ENCODE peak calls at places on chromosomes 13 and 19, in five cellular contexts. B is H9, O is mesenchymal stem cell, J is neuronal stem cell, V is H1. D is an unnamed sample.

GRCh38 chr19:13100871-13101589 is 1.6 kb downstream of the LYL1 start:
- DNase-seq in B (no peak), O (no peak), J (no peak), V (no peak), D (no peak)

GRCh38 chr19:29579308-29579910 is 26.7 kb upstream of the POP4 start:
- DNase-seq in B (peak), O (no peak), J (no peak), V (peak), D (no peak)

GRCh38 chr13:20121154-20121515 is 39.7 kb downstream of the GJA3 start:
- DNase-seq in B (no peak), O (no peak), J (no peak), V (no peak), D (peak)

GRCh38 chr19:48587387-48587786 is 19.2 kb upstream of the SPACA4 start:
- DNase-seq in B (no peak), O (no peak), J (no peak), V (no peak), D (no peak)

GRCh38 chr19:12913011-12913561 is 6.0 kb downstream of the SYCE2 start:
- DNase-seq in B (peak), O (peak), J (no peak), V (peak), D (no peak)

GRCh38 chr19:1082165-1082927 is 12.8 kb downstream of the POLR2E start:
- DNase-seq in B (peak), O (no peak), J (peak), V (peak), D (peak)

GRCh38 chr19:11268783-11269267 is 6.5 kb upstream of the DOCK6 start:
- DNase-seq in B (no peak), O (peak), J (no peak), V (no peak), D (no peak)

GRCh38 chr13:72261732-72262131 is 394.7 kb upstream of the DACH1 start:
- DNase-seq in B (no peak), O (no peak), J (no peak), V (no peak), D (no peak)

GRCh38 chr13:54913668-54914067 is 1885.1 kb downstream of the OLFM4 start:
- DNase-seq in B (no peak), O (no peak), J (no peak), V (no peak), D (no peak)

GRCh38 chr13:107866666-107867623 is 348.4 kb downstream of the LIG4 start:
- DNase-seq in B (peak), O (peak), J (peak), V (peak), D (no peak)

GRCh38 chr19:53328967-53329366 is 4.6 kb upstream of the ZNF845 start:
- DNase-seq in B (peak), O (no peak), J (no peak), V (no peak), D (no peak)
- H2BK12ac ChIP-seq in B (no peak), O (no peak), J (no peak), V (no peak), D (no peak)

GRCh38 chr13:94607056-94607455 is 5.4 kb downstream of the GPR180 start:
- DNase-seq in B (no peak), O (no peak), J (no peak), V (no peak), D (no peak)

GRCh38 chr13:94610475-94610874 is 8.8 kb downstream of the GPR180 start:
- DNase-seq in B (no peak), O (no peak), J (no peak), V (no peak), D (no peak)

GRCh38 chr13:94609196-94609595 is 7.5 kb downstream of the GPR180 start:
- DNase-seq in B (no peak), O (no peak), J (no peak), V (no peak), D (no peak)

GRCh38 chr13:94608586-94608985 is 6.9 kb downstream of the GPR180 start:
- DNase-seq in B (no peak), O (no peak), J (no peak), V (no peak), D (no peak)

GRCh38 chr13:94607939-94608338 is 6.3 kb downstream of the GPR180 start:
- DNase-seq in B (no peak), O (peak), J (no peak), V (no peak), D (no peak)
- H2BK5ac ChIP-seq in B (no peak), O (no peak), J (no peak), V (no peak), D (no peak)

GRCh38 chr13:23552661-23553060 is 17.6 kb upstream of the TNFRSF19 start:
- DNase-seq in B (no peak), O (no peak), J (no peak), V (no peak), D (no peak)
- H2BK12ac ChIP-seq in B (no peak), O (no peak), J (no peak), V (no peak), D (no peak)

GRCh38 chr13:43245374-43245964 is 222.1 kb downstream of the DNAJC15 start:
- DNase-seq in B (no peak), O (peak), J (no peak), V (no peak), D (no peak)
- H2BK5ac ChIP-seq in B (no peak), O (no peak), J (no peak), V (no peak), D (no peak)

DNA sequence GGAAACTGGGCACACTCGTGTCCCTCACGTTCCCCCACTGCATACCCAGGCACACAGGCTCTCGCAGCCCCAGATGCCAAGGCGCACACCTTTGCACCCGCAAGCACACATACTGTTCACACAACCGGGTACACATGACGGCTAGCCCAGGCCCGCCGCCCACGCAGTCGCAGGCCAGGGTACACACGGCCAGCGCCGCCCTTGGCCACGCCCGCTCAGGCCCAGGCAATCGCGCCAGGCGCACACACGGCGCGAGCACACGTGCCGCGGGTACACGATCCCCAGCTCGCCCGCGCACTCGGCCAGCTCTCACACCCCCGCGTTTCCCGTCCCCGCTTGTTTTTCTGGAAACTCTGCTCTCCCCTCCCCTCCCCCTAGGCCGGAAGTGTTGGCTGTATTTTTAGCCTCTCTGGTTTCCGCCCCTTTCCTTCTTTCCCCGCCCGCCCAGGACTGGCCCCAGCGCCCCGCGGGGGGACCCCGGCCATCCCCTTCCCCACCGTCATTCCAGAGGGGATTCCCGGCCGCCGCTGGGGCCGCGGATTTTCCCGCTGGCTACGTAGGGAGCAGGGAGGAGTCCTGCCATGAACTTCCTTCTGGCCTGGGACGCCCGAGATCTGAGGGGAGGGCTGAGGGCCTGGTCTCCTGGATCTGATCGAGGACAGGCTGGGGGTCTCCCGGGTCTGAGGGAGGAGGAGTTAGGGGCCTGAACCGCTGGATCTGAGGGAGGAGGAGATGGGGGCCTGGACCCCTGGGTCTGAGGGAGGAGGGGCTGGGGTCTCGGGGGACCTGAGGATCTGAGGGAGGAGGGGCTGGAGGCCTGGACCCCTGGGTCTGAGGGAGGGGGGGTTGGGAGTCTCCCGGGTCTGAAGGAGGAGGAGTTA is 4.0 kb upstream of the ZFP36 start:
- DNase-seq in B (peak), O (peak), J (peak), V (peak), D (peak)
- H2BK12ac ChIP-seq in B (peak), O (peak), J (peak), V (peak), D (peak)

DNA sequence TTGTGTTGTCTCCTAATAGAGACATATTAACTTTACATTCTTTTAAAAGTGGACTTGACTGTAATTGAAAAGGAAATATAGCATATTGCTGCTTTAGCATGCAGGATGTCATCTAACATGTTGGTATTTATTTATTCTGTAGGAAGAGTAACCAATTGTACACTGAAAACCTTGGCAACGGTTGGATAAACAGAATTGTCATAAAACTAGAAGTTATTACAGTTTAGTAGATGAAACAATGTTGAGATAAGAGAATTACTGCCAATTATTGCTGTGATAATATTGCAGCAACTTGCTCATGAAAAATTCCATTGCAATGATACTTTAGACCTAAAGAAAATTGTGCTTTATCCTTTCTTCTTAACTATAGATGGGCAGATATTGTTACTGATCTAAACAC is 7.6 kb upstream of the ERCC5 start:
- DNase-seq in B (no peak), O (no peak), J (no peak), V (no peak), D (no peak)
- H2BK5ac ChIP-seq in B (no peak), O (no peak), J (no peak), V (no peak), D (no peak)

D was measured in trophoblast cell.